ENCODE peak calls at places on chromosomes 16 and 17, in four cellular contexts. One of them, this sample, is unnamed.

GRCh38 chr16:65967376-65967775 is 399.1 kb upstream of the CDH5 start:
- DNase-seq in pulmonary artery endothelial cell: no peak
- DNase-seq in activated naive CD4-positive, alpha-beta T cell: no peak
- DNase-seq in HS-5: peak
- DNase-seq in this sample: no peak

GRCh38 chr17:79982986-79983385 is 52.7 kb downstream of the TBC1D16 start:
- DNase-seq in pulmonary artery endothelial cell: no peak
- DNase-seq in activated naive CD4-positive, alpha-beta T cell: no peak
- DNase-seq in HS-5: no peak
- DNase-seq in this sample: no peak

GRCh38 chr17:520447-521167 is 168.0 kb upstream of the RPH3AL start:
- DNase-seq in pulmonary artery endothelial cell: peak
- DNase-seq in activated naive CD4-positive, alpha-beta T cell: no peak
- DNase-seq in HS-5: no peak
- DNase-seq in this sample: no peak

GRCh38 chr17:44921122-44921882 is 6.0 kb upstream of the GFAP start:
- DNase-seq in pulmonary artery endothelial cell: no peak
- DNase-seq in activated naive CD4-positive, alpha-beta T cell: no peak
- DNase-seq in HS-5: no peak
- DNase-seq in this sample: no peak

GRCh38 chr17:3964203-3965122 is at the start of gene ATP2A3:
- DNase-seq in pulmonary artery endothelial cell: no peak
- DNase-seq in activated naive CD4-positive, alpha-beta T cell: peak
- DNase-seq in HS-5: no peak
- DNase-seq in this sample: peak

GRCh38 chr16:75319513-75320401 is 68.3 kb upstream of the BCAR1 start:
- DNase-seq in pulmonary artery endothelial cell: no peak
- DNase-seq in activated naive CD4-positive, alpha-beta T cell: no peak
- DNase-seq in HS-5: peak
- DNase-seq in this sample: no peak

GRCh38 chr17:36611345-36612072 is 10.1 kb downstream of the MRM1 start:
- DNase-seq in pulmonary artery endothelial cell: no peak
- DNase-seq in activated naive CD4-positive, alpha-beta T cell: no peak
- DNase-seq in HS-5: no peak
- DNase-seq in this sample: no peak

GRCh38 chr16:71368958-71369357 is 10.4 kb downstream of the CALB2 start:
- DNase-seq in pulmonary artery endothelial cell: no peak
- DNase-seq in activated naive CD4-positive, alpha-beta T cell: no peak
- DNase-seq in HS-5: no peak
- DNase-seq in this sample: no peak

GRCh38 chr16:85853641-85854545 is 45.1 kb upstream of the IRF8 start:
- DNase-seq in pulmonary artery endothelial cell: no peak
- DNase-seq in activated naive CD4-positive, alpha-beta T cell: no peak
- DNase-seq in HS-5: no peak
- DNase-seq in this sample: no peak

GRCh38 chr17:81397314-81398169 is 2.3 kb downstream of the BAHCC1 start:
- DNase-seq in pulmonary artery endothelial cell: no peak
- DNase-seq in activated naive CD4-positive, alpha-beta T cell: no peak
- DNase-seq in HS-5: no peak
- DNase-seq in this sample: no peak

GRCh38 chr17:27315322-27315721 is 21.4 kb downstream of the WSB1 start:
- DNase-seq in pulmonary artery endothelial cell: no peak
- DNase-seq in activated naive CD4-positive, alpha-beta T cell: no peak
- DNase-seq in HS-5: no peak
- DNase-seq in this sample: no peak

GRCh38 chr17:57534863-57535651 is 210.0 kb downstream of the CCDC182 start:
- DNase-seq in pulmonary artery endothelial cell: no peak
- DNase-seq in activated naive CD4-positive, alpha-beta T cell: no peak
- DNase-seq in HS-5: no peak
- DNase-seq in this sample: no peak

GRCh38 chr17:74923538-74924249 is 379 bp upstream of the OTOP2 start:
- DNase-seq in pulmonary artery endothelial cell: no peak
- DNase-seq in activated naive CD4-positive, alpha-beta T cell: peak
- DNase-seq in HS-5: no peak
- DNase-seq in this sample: no peak

This sample was measured in NK-92 treated with Interleukin-12 subunit alpha and Interleukin-12 subunit beta, amount 100 ng/mL, for 24 hours.